ENCODE peak calls at places on chromosomes 4 and X, in nine cellular contexts. One of them, this sample, is unnamed.

GRCh38 chr4:54058171-54058570 is 6.2 kb downstream of the CHIC2 start:
- DNase-seq in putamen: no peak
- DNase-seq in stimulated activated naive B cell treated with anti-CD40 and anti-IgM and Interleukin-4, amounts not matched to agents 10 μg/mL and 1 μg/mL and 100 μg/mL, for 72 hours: no peak
- DNase-seq in EL: no peak
- DNase-seq in non-pigmented ciliary epithelial cell: no peak
- DNase-seq in stimulated activated CD4-positive, alpha-beta T cell treated with anti-CD3 and anti-CD28 coated beads, Interleukin-12 subunit alpha, Interleukin-12 subunit beta, amount 100 ng/mL, for 24 hours: no peak
- DNase-seq in left ventricle myocardium superior: no peak
- DNase-seq in cardiac fibroblast: no peak
- DNase-seq in OCI-LY7: peak
- DNase-seq in this sample: no peak

GRCh38 chr4:173332963-173333657 is 1.0 kb downstream of the HMGB2 start:
- DNase-seq in cardiac fibroblast: peak
- DNase-seq in OCI-LY7: no peak
- DNase-seq in left ventricle myocardium superior: no peak
- DNase-seq in stimulated activated CD4-positive, alpha-beta T cell treated with anti-CD3 and anti-CD28 coated beads, Interleukin-12 subunit alpha, Interleukin-12 subunit beta, amount 100 ng/mL, for 24 hours: no peak
- DNase-seq in EL: peak
- DNase-seq in non-pigmented ciliary epithelial cell: no peak
- DNase-seq in stimulated activated naive B cell treated with anti-CD40 and anti-IgM and Interleukin-4, amounts not matched to agents 10 μg/mL and 1 μg/mL and 100 μg/mL, for 72 hours: no peak
- DNase-seq in putamen: no peak
- DNase-seq in this sample: no peak

GRCh38 chr4:41722171-41722570 is 26.4 kb downstream of the PHOX2B start:
- DNase-seq in left ventricle myocardium superior: no peak
- DNase-seq in OCI-LY7: no peak
- DNase-seq in putamen: no peak
- DNase-seq in non-pigmented ciliary epithelial cell: no peak
- DNase-seq in EL: peak
- DNase-seq in cardiac fibroblast: no peak
- DNase-seq in stimulated activated naive B cell treated with anti-CD40 and anti-IgM and Interleukin-4, amounts not matched to agents 10 μg/mL and 1 μg/mL and 100 μg/mL, for 72 hours: no peak
- DNase-seq in stimulated activated CD4-positive, alpha-beta T cell treated with anti-CD3 and anti-CD28 coated beads, Interleukin-12 subunit alpha, Interleukin-12 subunit beta, amount 100 ng/mL, for 24 hours: no peak
- DNase-seq in this sample: no peak

GRCh38 chr4:76694056-76694455 is 203.9 kb downstream of the SOWAHB start:
- DNase-seq in cardiac fibroblast: no peak
- DNase-seq in left ventricle myocardium superior: no peak
- DNase-seq in stimulated activated CD4-positive, alpha-beta T cell treated with anti-CD3 and anti-CD28 coated beads, Interleukin-12 subunit alpha, Interleukin-12 subunit beta, amount 100 ng/mL, for 24 hours: no peak
- DNase-seq in OCI-LY7: no peak
- DNase-seq in EL: no peak
- DNase-seq in putamen: no peak
- DNase-seq in stimulated activated naive B cell treated with anti-CD40 and anti-IgM and Interleukin-4, amounts not matched to agents 10 μg/mL and 1 μg/mL and 100 μg/mL, for 72 hours: no peak
- DNase-seq in non-pigmented ciliary epithelial cell: no peak
- DNase-seq in this sample: no peak

GRCh38 chr4:127528302-127528701 is 104.5 kb upstream of the INTU start:
- DNase-seq in stimulated activated CD4-positive, alpha-beta T cell treated with anti-CD3 and anti-CD28 coated beads, Interleukin-12 subunit alpha, Interleukin-12 subunit beta, amount 100 ng/mL, for 24 hours: no peak
- DNase-seq in non-pigmented ciliary epithelial cell: no peak
- DNase-seq in OCI-LY7: no peak
- DNase-seq in stimulated activated naive B cell treated with anti-CD40 and anti-IgM and Interleukin-4, amounts not matched to agents 10 μg/mL and 1 μg/mL and 100 μg/mL, for 72 hours: no peak
- DNase-seq in putamen: no peak
- DNase-seq in EL: no peak
- DNase-seq in cardiac fibroblast: no peak
- DNase-seq in left ventricle myocardium superior: no peak
- DNase-seq in this sample: no peak

GRCh38 chr4:154720123-154720522 is 23.7 kb upstream of the LRAT start:
- DNase-seq in stimulated activated naive B cell treated with anti-CD40 and anti-IgM and Interleukin-4, amounts not matched to agents 10 μg/mL and 1 μg/mL and 100 μg/mL, for 72 hours: no peak
- DNase-seq in OCI-LY7: no peak
- DNase-seq in non-pigmented ciliary epithelial cell: no peak
- DNase-seq in cardiac fibroblast: no peak
- DNase-seq in EL: no peak
- DNase-seq in stimulated activated CD4-positive, alpha-beta T cell treated with anti-CD3 and anti-CD28 coated beads, Interleukin-12 subunit alpha, Interleukin-12 subunit beta, amount 100 ng/mL, for 24 hours: no peak
- DNase-seq in putamen: no peak
- DNase-seq in left ventricle myocardium superior: no peak
- DNase-seq in this sample: no peak

GRCh38 chr4:53861856-53862610 is 202.4 kb downstream of the CHIC2 start:
- DNase-seq in OCI-LY7: peak
- DNase-seq in stimulated activated naive B cell treated with anti-CD40 and anti-IgM and Interleukin-4, amounts not matched to agents 10 μg/mL and 1 μg/mL and 100 μg/mL, for 72 hours: no peak
- DNase-seq in cardiac fibroblast: peak
- DNase-seq in non-pigmented ciliary epithelial cell: peak
- DNase-seq in EL: peak
- DNase-seq in stimulated activated CD4-positive, alpha-beta T cell treated with anti-CD3 and anti-CD28 coated beads, Interleukin-12 subunit alpha, Interleukin-12 subunit beta, amount 100 ng/mL, for 24 hours: no peak
- DNase-seq in putamen: no peak
- DNase-seq in left ventricle myocardium superior: peak
- DNase-seq in this sample: peak

GRCh38 chrX:139008185-139008584 is 296.7 kb upstream of the FGF13 start:
- DNase-seq in stimulated activated naive B cell treated with anti-CD40 and anti-IgM and Interleukin-4, amounts not matched to agents 10 μg/mL and 1 μg/mL and 100 μg/mL, for 72 hours: no peak
- DNase-seq in OCI-LY7: no peak
- DNase-seq in left ventricle myocardium superior: no peak
- DNase-seq in cardiac fibroblast: no peak
- DNase-seq in stimulated activated CD4-positive, alpha-beta T cell treated with anti-CD3 and anti-CD28 coated beads, Interleukin-12 subunit alpha, Interleukin-12 subunit beta, amount 100 ng/mL, for 24 hours: no peak
- DNase-seq in EL: no peak
- DNase-seq in non-pigmented ciliary epithelial cell: no peak
- DNase-seq in putamen: no peak
- DNase-seq in this sample: no peak

GRCh38 chr4:112889619-112890294 is 159.7 kb upstream of the ANK2 start:
- DNase-seq in cardiac fibroblast: peak
- DNase-seq in stimulated activated naive B cell treated with anti-CD40 and anti-IgM and Interleukin-4, amounts not matched to agents 10 μg/mL and 1 μg/mL and 100 μg/mL, for 72 hours: no peak
- DNase-seq in OCI-LY7: no peak
- DNase-seq in left ventricle myocardium superior: no peak
- DNase-seq in EL: peak
- DNase-seq in stimulated activated CD4-positive, alpha-beta T cell treated with anti-CD3 and anti-CD28 coated beads, Interleukin-12 subunit alpha, Interleukin-12 subunit beta, amount 100 ng/mL, for 24 hours: no peak
- DNase-seq in putamen: peak
- DNase-seq in non-pigmented ciliary epithelial cell: no peak
- DNase-seq in this sample: peak

GRCh38 chrX:149372861-149373260 is 132.2 kb downstream of the IDS start:
- DNase-seq in stimulated activated naive B cell treated with anti-CD40 and anti-IgM and Interleukin-4, amounts not matched to agents 10 μg/mL and 1 μg/mL and 100 μg/mL, for 72 hours: no peak
- DNase-seq in cardiac fibroblast: no peak
- DNase-seq in EL: peak
- DNase-seq in OCI-LY7: no peak
- DNase-seq in left ventricle myocardium superior: no peak
- DNase-seq in non-pigmented ciliary epithelial cell: no peak
- DNase-seq in stimulated activated CD4-positive, alpha-beta T cell treated with anti-CD3 and anti-CD28 coated beads, Interleukin-12 subunit alpha, Interleukin-12 subunit beta, amount 100 ng/mL, for 24 hours: no peak
- DNase-seq in putamen: no peak
- DNase-seq in this sample: no peak

GRCh38 chr4:174222266-174222872 is 61.1 kb downstream of the FBXO8 start:
- DNase-seq in non-pigmented ciliary epithelial cell: no peak
- DNase-seq in putamen: no peak
- DNase-seq in EL: peak
- DNase-seq in left ventricle myocardium superior: no peak
- DNase-seq in cardiac fibroblast: peak
- DNase-seq in stimulated activated CD4-positive, alpha-beta T cell treated with anti-CD3 and anti-CD28 coated beads, Interleukin-12 subunit alpha, Interleukin-12 subunit beta, amount 100 ng/mL, for 24 hours: no peak
- DNase-seq in OCI-LY7: peak
- DNase-seq in stimulated activated naive B cell treated with anti-CD40 and anti-IgM and Interleukin-4, amounts not matched to agents 10 μg/mL and 1 μg/mL and 100 μg/mL, for 72 hours: no peak
- DNase-seq in this sample: peak

GRCh38 chrX:129875669-129876068 is 30.3 kb upstream of the UTP14A start:
- DNase-seq in non-pigmented ciliary epithelial cell: peak
- DNase-seq in OCI-LY7: no peak
- DNase-seq in cardiac fibroblast: peak
- DNase-seq in putamen: no peak
- DNase-seq in stimulated activated CD4-positive, alpha-beta T cell treated with anti-CD3 and anti-CD28 coated beads, Interleukin-12 subunit alpha, Interleukin-12 subunit beta, amount 100 ng/mL, for 24 hours: no peak
- DNase-seq in left ventricle myocardium superior: no peak
- DNase-seq in stimulated activated naive B cell treated with anti-CD40 and anti-IgM and Interleukin-4, amounts not matched to agents 10 μg/mL and 1 μg/mL and 100 μg/mL, for 72 hours: no peak
- DNase-seq in EL: peak
- DNase-seq in this sample: peak

GRCh38 chrX:139826065-139827044 is 106.5 kb downstream of the ATP11C start:
- DNase-seq in OCI-LY7: no peak
- DNase-seq in left ventricle myocardium superior: no peak
- DNase-seq in cardiac fibroblast: peak
- DNase-seq in non-pigmented ciliary epithelial cell: peak
- DNase-seq in putamen: peak
- DNase-seq in EL: peak
- DNase-seq in stimulated activated naive B cell treated with anti-CD40 and anti-IgM and Interleukin-4, amounts not matched to agents 10 μg/mL and 1 μg/mL and 100 μg/mL, for 72 hours: no peak
- DNase-seq in stimulated activated CD4-positive, alpha-beta T cell treated with anti-CD3 and anti-CD28 coated beads, Interleukin-12 subunit alpha, Interleukin-12 subunit beta, amount 100 ng/mL, for 24 hours: no peak
- DNase-seq in this sample: peak

GRCh38 chrX:22742174-22742573 is 257.6 kb upstream of the DDX53 start:
- DNase-seq in putamen: no peak
- DNase-seq in left ventricle myocardium superior: no peak
- DNase-seq in stimulated activated naive B cell treated with anti-CD40 and anti-IgM and Interleukin-4, amounts not matched to agents 10 μg/mL and 1 μg/mL and 100 μg/mL, for 72 hours: no peak
- DNase-seq in EL: peak
- DNase-seq in non-pigmented ciliary epithelial cell: no peak
- DNase-seq in cardiac fibroblast: peak
- DNase-seq in OCI-LY7: no peak
- DNase-seq in stimulated activated CD4-positive, alpha-beta T cell treated with anti-CD3 and anti-CD28 coated beads, Interleukin-12 subunit alpha, Interleukin-12 subunit beta, amount 100 ng/mL, for 24 hours: no peak
- DNase-seq in this sample: peak

GRCh38 chr4:106809083-106809482 is 227.0 kb downstream of the DKK2 start:
- DNase-seq in OCI-LY7: no peak
- DNase-seq in stimulated activated CD4-positive, alpha-beta T cell treated with anti-CD3 and anti-CD28 coated beads, Interleukin-12 subunit alpha, Interleukin-12 subunit beta, amount 100 ng/mL, for 24 hours: no peak
- DNase-seq in EL: peak
- DNase-seq in putamen: no peak
- DNase-seq in left ventricle myocardium superior: no peak
- DNase-seq in non-pigmented ciliary epithelial cell: no peak
- DNase-seq in cardiac fibroblast: peak
- DNase-seq in stimulated activated naive B cell treated with anti-CD40 and anti-IgM and Interleukin-4, amounts not matched to agents 10 μg/mL and 1 μg/mL and 100 μg/mL, for 72 hours: no peak
- DNase-seq in this sample: peak